ENCODE peak calls at places on chromosome 3, in nine cellular contexts. X, P, G, L, S, W, Q, C and Z are unnamed samples.

GRCh38 chr3:139108253-139108969 is 63.7 kb upstream of the PRR23C start:
- DNase-seq in P (no peak), S (no peak), L (no peak), G (no peak), Q (no peak), X (no peak), C (no peak), W (no peak), Z (no peak)

GRCh38 chr3:111864821-111865656 is 6.0 kb downstream of the PHLDB2 start:
- DNase-seq in L (no peak), W (no peak), P (peak), S (no peak), C (no peak), X (peak), G (no peak), Q (peak), Z (no peak)

GRCh38 chr3:129289201-129289921 is 10.7 kb downstream of the HMCES start:
- DNase-seq in L (no peak), C (no peak), X (no peak), G (no peak), P (peak), W (no peak), Q (no peak), S (no peak), Z (no peak)

GRCh38 chr3:105195260-105195659 is 171.4 kb upstream of the ALCAM start:
- DNase-seq in C (no peak), P (peak), X (no peak), W (no peak), G (no peak), L (no peak), S (no peak), Q (no peak), Z (no peak)

GRCh38 chr3:181521831-181522230 is 189.9 kb upstream of the SOX2 start:
- DNase-seq in C (no peak), S (no peak), Q (no peak), W (no peak), P (no peak), X (no peak), L (no peak), G (no peak), Z (no peak)

GRCh38 chr3:57963811-57964346 is 44.3 kb upstream of the FLNB start:
- DNase-seq in C (no peak), Q (no peak), P (no peak), S (no peak), X (no peak), L (no peak), G (no peak), W (no peak), Z (no peak)

GRCh38 chr3:106251160-106251892 is 382.5 kb upstream of the CBLB start:
- DNase-seq in C (no peak), X (no peak), W (no peak), S (no peak), L (no peak), P (no peak), G (no peak), Q (no peak), Z (no peak)

GRCh38 chr3:49786357-49787181 is at the start of gene IP6K1:
- DNase-seq in S (peak), C (peak), L (peak), P (peak), W (peak), X (peak), Q (peak), G (peak), Z (peak)

GRCh38 chr3:144652573-144652972 is 681.0 kb downstream of the DIPK2A start:
- DNase-seq in G (no peak), W (no peak), P (peak), S (no peak), Q (no peak), X (no peak), L (no peak), C (no peak), Z (no peak)

GRCh38 chr3:11638669-11639402 is 4.9 kb downstream of the VGLL4 start:
- DNase-seq in L (peak), C (no peak), Q (no peak), S (no peak), G (no peak), W (no peak), X (no peak), P (no peak), Z (no peak)

GRCh38 chr3:124774305-124774673 is 44.0 kb downstream of the UMPS start:
- DNase-seq in X (peak), P (peak), L (peak), Q (peak), S (no peak), C (peak), W (no peak), G (no peak), Z (no peak)

GRCh38 chr3:129282727-129283327 is 4.2 kb downstream of the HMCES start:
- DNase-seq in L (no peak), W (peak), C (no peak), X (no peak), P (peak), G (no peak), S (no peak), Q (no peak), Z (no peak)

GRCh38 chr3:107525101-107525953 is 2.6 kb downstream of the BBX start:
- DNase-seq in Q (peak), P (peak), G (peak), C (peak), X (peak), W (peak), L (peak), S (no peak), Z (no peak)
- H3K27ac ChIP-seq in Q (peak), P (peak), G (peak), C (peak), X (peak), W (peak), L (no peak), S (peak), Z (peak)

DNA sequence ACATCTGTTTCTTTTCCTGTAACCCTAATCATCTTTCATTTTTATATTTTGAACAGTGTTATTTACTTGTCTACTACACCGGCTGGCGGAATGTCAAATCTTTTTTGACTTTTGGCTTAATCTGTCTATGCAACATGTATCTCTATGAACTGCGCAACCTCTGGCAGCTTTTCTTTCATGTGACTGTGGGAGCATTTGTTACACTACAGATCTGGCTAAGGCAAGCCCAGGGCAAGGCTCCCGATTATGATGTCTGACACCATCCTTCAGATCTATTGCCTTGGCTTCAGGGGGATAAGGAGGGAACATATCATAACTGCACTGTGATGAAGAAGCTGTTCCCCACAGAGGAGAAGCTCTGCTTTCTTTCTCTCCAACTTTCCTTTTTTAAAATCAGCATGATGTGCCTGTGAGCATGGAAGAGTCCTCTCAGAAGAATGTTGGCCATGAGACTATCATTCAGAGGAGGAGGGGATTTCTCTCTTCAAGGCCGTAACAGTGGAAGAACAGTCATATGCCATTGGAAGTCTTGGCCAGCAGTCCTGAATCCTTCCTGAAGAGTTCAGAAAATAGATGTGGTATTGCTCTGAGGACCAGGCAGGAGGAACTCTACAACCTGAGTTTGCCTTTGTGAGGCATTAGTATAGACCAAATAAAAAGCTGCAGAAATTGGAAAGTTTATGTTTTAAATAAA is 69.9 kb downstream of the SEC22A start:
- DNase-seq in L (no peak), W (no peak), Q (no peak), X (no peak), C (no peak), G (no peak), S (no peak), P (no peak), Z (peak)
- H3K27ac ChIP-seq in L (no peak), W (no peak), Q (no peak), X (no peak), C (no peak), G (no peak), S (no peak), P (no peak), Z (no peak)

DNA sequence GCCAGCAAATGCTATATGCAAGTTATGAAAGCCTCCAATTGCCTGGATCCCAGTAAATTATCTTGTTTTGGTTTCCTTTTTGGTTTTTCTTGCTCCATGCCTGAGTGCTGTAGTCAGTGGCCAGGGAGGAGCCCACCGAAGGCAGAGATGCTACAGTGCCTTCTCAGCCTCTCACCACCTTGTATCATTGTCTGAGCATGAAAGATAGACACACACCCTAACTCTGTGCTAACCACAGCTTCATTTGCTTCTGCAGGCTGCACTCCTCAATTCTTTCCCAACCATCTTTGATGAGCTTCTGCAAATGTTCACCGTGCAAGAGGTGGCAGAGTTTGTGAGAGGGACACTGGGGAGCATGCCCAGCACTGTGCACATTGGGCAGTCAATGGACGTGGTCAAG is 114.5 kb upstream of the MANF start:
- DNase-seq in G (no peak), L (no peak), P (no peak), S (no peak), X (no peak), C (no peak), Q (no peak), W (no peak), Z (no peak)
- H3K27ac ChIP-seq in G (no peak), L (no peak), P (no peak), S (no peak), X (no peak), C (no peak), Q (no peak), W (no peak), Z (no peak)

GRCh38 chr3:16881896-16882645 is 2.7 kb upstream of the PLCL2 start:
- DNase-seq in W (no peak), G (no peak), X (no peak), Q (no peak), C (no peak), S (no peak), P (no peak), L (no peak), Z (no peak)
- H3K27ac ChIP-seq in W (no peak), G (no peak), X (no peak), Q (peak), C (no peak), S (peak), P (no peak), L (no peak), Z (peak)

DNA sequence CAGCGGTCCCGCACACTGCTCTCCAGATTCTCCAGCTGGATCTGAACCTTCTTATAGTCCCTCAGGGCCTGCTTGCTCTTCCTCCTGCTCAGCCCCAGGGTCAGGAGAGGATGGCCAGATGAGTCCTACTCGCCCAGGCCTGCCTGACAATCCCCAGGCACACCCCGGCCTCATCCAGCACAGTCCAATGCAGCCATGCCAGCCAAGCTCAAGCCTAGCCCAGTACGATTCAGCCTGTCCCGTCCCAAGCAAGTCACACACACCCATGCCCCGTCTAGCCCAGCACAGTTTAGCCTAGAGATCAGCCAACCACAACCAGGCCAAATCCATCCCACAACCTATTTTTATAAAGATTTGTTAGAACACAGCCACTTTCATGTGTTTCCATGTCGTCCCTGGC is 16.8 kb downstream of the PLXNB1 start:
- DNase-seq in L (no peak), W (no peak), S (no peak), Q (no peak), P (no peak), G (peak), X (no peak), C (no peak), Z (no peak)
- H3K27ac ChIP-seq in L (no peak), W (no peak), S (peak), Q (no peak), P (no peak), G (no peak), X (no peak), C (no peak), Z (no peak)

GRCh38 chr3:38739396-38739689 is 76.7 kb downstream of the SCN10A start:
- DNase-seq in L (no peak), X (no peak), W (no peak), P (no peak), Q (no peak), S (no peak), G (no peak), C (no peak), Z (no peak)
- H3K27ac ChIP-seq in L (no peak), X (no peak), W (no peak), P (no peak), Q (no peak), S (no peak), G (no peak), C (no peak), Z (no peak)

DNA sequence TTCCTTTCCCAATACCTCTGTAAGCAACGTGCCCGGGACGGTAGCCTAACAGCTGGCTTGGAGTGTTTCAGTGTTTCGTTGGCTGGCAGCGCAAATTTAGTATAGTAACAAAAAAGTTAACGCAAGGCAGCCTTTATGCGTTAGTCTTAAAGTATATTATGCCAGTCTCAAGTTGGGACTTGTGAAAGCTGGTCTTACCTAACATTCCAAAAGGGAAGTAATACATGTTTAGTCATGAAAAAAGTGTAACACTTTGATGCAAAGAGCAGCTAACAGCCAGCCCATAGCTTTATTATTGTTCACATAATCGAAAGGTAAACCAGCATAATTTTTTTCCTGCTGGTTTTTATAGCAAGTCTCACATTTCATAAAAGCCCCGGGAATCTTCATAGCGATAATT is 2.3 kb upstream of the GPR87 start:
- DNase-seq in Q (no peak), P (peak), W (no peak), S (no peak), G (no peak), X (no peak), C (no peak), L (no peak), Z (no peak)
- H3K27ac ChIP-seq in Q (peak), P (peak), W (no peak), S (no peak), G (no peak), X (peak), C (no peak), L (no peak), Z (no peak)